ENCODE peak calls at places on chromosomes 4 and X, in four cellular contexts. V, I, D and W are unnamed samples.

GRCh38 chr4:186725422-186726149 is 1.9 kb upstream of the FAT1 start:
- DNase-seq in V (no peak), I (peak), D (peak), W (no peak)

GRCh38 chr4:149718500-149718899 is 97.1 kb downstream of the IQCM start:
- DNase-seq in V (no peak), I (no peak), D (no peak), W (no peak)

GRCh38 chrX:54891573-54891972 is 29.1 kb upstream of the TRO start:
- DNase-seq in V (no peak), I (no peak), D (peak), W (peak)

GRCh38 chrX:108412783-108413182 is 25.4 kb downstream of the COL4A6 start:
- DNase-seq in V (no peak), I (no peak), D (no peak), W (no peak)

GRCh38 chr4:33696066-33696465 is 2548.2 kb downstream of the ARAP2 start:
- DNase-seq in V (no peak), I (no peak), D (no peak), W (no peak)

GRCh38 chrX:9339603-9340569 is 125.0 kb upstream of the TBL1X start:
- DNase-seq in V (no peak), I (no peak), D (no peak), W (no peak)

GRCh38 chrX:48741834-48742233 is 19.7 kb upstream of the GLOD5 start:
- DNase-seq in V (no peak), I (no peak), D (no peak), W (no peak)

GRCh38 chrX:109294097-109294815 is 187.6 kb downstream of the GUCY2F start:
- DNase-seq in V (no peak), I (no peak), D (no peak), W (no peak)

GRCh38 chr4:40648742-40649281 is 19.1 kb upstream of the RBM47 start:
- DNase-seq in V (no peak), I (no peak), D (no peak), W (no peak)

GRCh38 chr4:122577189-122577553 is 43.7 kb downstream of the IL21 start:
- DNase-seq in V (no peak), I (no peak), D (no peak), W (no peak)

GRCh38 chr4:102439835-102440234 is 61.3 kb upstream of the NFKB1 start:
- DNase-seq in V (no peak), I (no peak), D (peak), W (no peak)

GRCh38 chr4:113290666-113291065 is 241.2 kb downstream of the ANK2 start:
- DNase-seq in V (no peak), I (no peak), D (no peak), W (no peak)

GRCh38 chr4:7938513-7939376 is 916 bp downstream of the AFAP1 start:
- DNase-seq in V (no peak), I (no peak), D (no peak), W (no peak)

GRCh38 chrX:66633541-66633940 is 5.3 kb downstream of the EDA2R start:
- DNase-seq in V (no peak), I (no peak), D (no peak), W (no peak)

GRCh38 chr4:48141048-48141447 is 7.0 kb upstream of the TXK start:
- DNase-seq in V (no peak), I (peak), D (peak), W (no peak)

GRCh38 chrX:25300994-25301393 is 285.2 kb upstream of the ARX start:
- DNase-seq in V (no peak), I (no peak), D (no peak), W (no peak)

GRCh38 chr4:145347684-145348083 is 134.0 kb upstream of the SMAD1 start:
- DNase-seq in V (no peak), I (no peak), D (no peak), W (no peak)

GRCh38 chrX:23802431-23802830 is 19.5 kb downstream of the SAT1 start:
- DNase-seq in V (no peak), I (no peak), D (no peak), W (no peak)

GRCh38 chr4:107069049-107069448 is 32.9 kb upstream of the DKK2 start:
- DNase-seq in V (no peak), I (no peak), D (no peak), W (no peak)

GRCh38 chr4:121656269-121656641 is 40.5 kb downstream of the ANXA5 start:
- DNase-seq in V (peak), I (no peak), D (peak), W (peak)

GRCh38 chr4:109315818-109316217 is 13.4 kb upstream of the COL25A1 start:
- DNase-seq in V (no peak), I (no peak), D (peak), W (no peak)

GRCh38 chrX:153477039-153477438 is 6.7 kb upstream of the HAUS7 start:
- DNase-seq in V (no peak), I (no peak), D (no peak), W (no peak)

GRCh38 chr4:159983080-159983479 is 880.2 kb downstream of the RAPGEF2 start:
- DNase-seq in V (no peak), I (no peak), D (no peak), W (no peak)

GRCh38 chrX:25049347-25049746 is 33.6 kb upstream of the ARX start:
- DNase-seq in V (no peak), I (no peak), D (peak), W (peak)

GRCh38 chr4:65670331-65671031 is at the start of gene EPHA5:
- DNase-seq in V (no peak), I (no peak), D (peak), W (no peak)

GRCh38 chrX:123959281-123960063 is 2.0 kb upstream of the STAG2 start:
- DNase-seq in V (no peak), I (no peak), D (peak), W (peak)

GRCh38 chrX:155632424-155633100 is 19.8 kb upstream of the TMLHE start:
- DNase-seq in V (peak), I (no peak), D (no peak), W (no peak)

GRCh38 chr4:109046549-109047171 is 255.8 kb downstream of the COL25A1 start:
- DNase-seq in V (no peak), I (no peak), D (peak), W (no peak)

GRCh38 chr4:7328913-7329638 is 105.7 kb downstream of the PSAPL1 start:
- DNase-seq in V (no peak), I (no peak), D (no peak), W (no peak)

GRCh38 chrX:51420610-51421009 is 75.8 kb downstream of the NUDT11 start:
- DNase-seq in V (no peak), I (no peak), D (peak), W (peak)

GRCh38 chrX:104513162-104513561 is 52.8 kb upstream of the IL1RAPL2 start:
- DNase-seq in V (no peak), I (no peak), D (no peak), W (no peak)

GRCh38 chrX:22090181-22090580 is 58.1 kb downstream of the PHEX start:
- DNase-seq in V (no peak), I (no peak), D (no peak), W (no peak)

GRCh38 chr4:54229631-54230478 is 762 bp downstream of the PDGFRA start:
- DNase-seq in V (no peak), I (no peak), D (no peak), W (no peak)
- TF ChIP-seq SPI1 in V (no peak), I (no peak), D (no peak), W (no peak)

GRCh38 chr4:89489338-89489771 is 181.8 kb upstream of the GPRIN3 start:
- DNase-seq in V (no peak), I (no peak), D (peak), W (no peak)

GRCh38 chr4:89491731-89492235 is 184.2 kb upstream of the GPRIN3 start:
- DNase-seq in V (no peak), I (no peak), D (no peak), W (no peak)

GRCh38 chr4:89496851-89497250 is 189.3 kb upstream of the GPRIN3 start:
- DNase-seq in V (no peak), I (no peak), D (no peak), W (no peak)

GRCh38 chr4:89493367-89493766 is 185.8 kb upstream of the GPRIN3 start:
- DNase-seq in V (no peak), I (no peak), D (no peak), W (no peak)

DNA sequence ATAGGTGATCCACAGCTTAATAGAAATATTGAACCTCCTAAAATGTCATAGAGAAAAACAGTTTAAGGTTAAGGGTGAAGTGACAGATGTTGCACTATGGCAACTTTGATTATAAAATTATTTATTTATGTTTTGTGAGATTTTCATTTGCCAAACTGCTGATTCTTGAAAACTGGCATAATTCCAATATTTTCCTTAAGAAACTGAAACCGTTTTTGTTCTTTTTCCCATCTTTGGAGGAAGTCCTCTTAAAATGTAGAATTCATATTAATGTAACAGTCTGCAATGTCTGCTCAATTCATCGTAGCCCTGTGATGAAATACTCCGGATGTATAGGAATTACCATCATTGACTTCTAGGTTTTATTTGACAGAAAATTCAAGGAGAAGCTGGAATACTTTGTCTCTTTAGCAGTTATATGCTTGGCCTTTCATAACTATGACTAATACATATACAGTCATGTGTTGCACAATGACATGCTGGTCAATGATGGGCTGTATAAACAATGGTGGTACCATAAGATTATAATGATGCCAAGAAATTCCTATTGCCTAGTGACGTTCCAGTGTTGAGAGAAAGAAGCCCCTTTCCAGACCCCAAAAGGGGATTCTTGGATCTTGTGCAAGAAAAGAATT is 185.0 kb upstream of the GPRIN3 start:
- DNase-seq in V (no peak), I (no peak), D (no peak), W (no peak)
- TF ChIP-seq SPI1 in V (no peak), I (no peak), D (no peak), W (no peak)

DNA sequence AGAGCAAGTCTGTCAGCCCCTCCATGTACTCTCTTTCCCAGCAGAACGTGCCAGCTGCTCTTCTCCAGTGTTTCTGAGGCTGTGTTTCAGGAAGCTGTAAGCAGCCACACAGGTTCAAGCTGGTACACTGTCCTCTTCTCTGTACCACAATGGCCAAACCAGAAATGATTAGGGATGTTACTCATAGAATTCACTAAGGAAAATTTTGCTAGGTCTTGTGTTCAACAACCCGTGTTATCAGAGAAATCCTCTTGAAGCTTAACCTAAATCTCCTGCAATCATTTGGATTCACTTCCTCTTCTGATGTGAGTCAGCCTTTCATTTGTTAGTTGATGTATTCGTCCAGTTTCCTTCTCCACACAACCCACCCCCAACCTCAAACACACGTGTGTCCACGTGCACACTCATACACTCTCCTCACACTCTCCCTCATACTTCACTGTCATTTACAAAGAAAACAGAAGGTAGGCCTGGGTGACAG is 63.3 kb downstream of the DCUN1D4 start:
- DNase-seq in V (peak), I (no peak), D (peak), W (peak)
- TF ChIP-seq SPI1 in V (peak), I (peak), D (peak), W (peak)

GRCh38 chr4:73248821-73249220 is 9.8 kb downstream of the ANKRD17 start:
- DNase-seq in V (no peak), I (no peak), D (no peak), W (no peak)

GRCh38 chr4:73250642-73251041 is 8.0 kb downstream of the ANKRD17 start:
- DNase-seq in V (no peak), I (no peak), D (no peak), W (no peak)

GRCh38 chr4:73251384-73251783 is 7.2 kb downstream of the ANKRD17 start:
- DNase-seq in V (no peak), I (no peak), D (no peak), W (no peak)

GRCh38 chr4:73248416-73248815 is 10.2 kb downstream of the ANKRD17 start:
- DNase-seq in V (no peak), I (no peak), D (no peak), W (no peak)

DNA sequence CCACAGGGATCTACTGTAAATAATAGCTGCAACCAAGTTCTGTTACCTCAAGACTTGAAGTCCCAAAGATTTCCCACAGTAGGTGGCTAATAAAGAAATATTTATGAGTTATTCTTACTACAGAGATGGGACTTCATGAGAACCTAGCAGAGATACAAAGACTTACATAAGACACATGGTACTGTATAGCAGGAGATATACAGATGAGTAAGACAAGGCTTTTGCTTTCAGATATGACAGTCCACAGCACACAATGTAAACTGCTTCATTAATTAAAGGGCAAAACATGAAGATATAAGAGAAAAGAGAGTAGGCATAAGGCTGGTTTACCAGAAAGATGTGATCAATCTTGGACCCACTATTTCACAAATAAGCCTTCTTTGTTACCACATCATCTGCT is 6.6 kb downstream of the ANKRD17 start:
- DNase-seq in V (no peak), I (no peak), D (no peak), W (no peak)
- TF ChIP-seq SPI1 in V (no peak), I (no peak), D (no peak), W (no peak)

DNA sequence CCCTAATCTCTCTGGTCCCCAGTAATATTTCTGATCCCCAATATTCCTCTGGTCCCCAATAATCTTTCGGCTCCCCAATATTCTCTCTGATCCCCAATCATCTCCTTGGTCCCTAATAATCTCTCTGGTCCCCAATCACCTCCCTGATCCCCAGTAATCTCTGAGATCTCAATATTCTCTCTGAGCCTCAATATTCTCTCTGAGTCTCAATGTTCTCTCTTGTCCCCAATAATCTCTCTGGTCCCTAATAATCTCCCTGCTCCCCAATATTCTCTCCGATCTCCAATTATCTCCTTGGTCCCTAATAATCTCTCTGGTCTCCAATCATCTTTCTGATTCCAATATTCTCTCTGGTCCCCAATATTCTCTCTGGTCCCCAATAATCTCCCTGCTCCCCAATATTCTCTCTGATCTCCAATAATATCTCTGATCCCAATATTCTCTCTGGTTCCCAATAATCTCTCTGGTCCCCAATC is 17.9 kb downstream of the P2RY8 start:
- DNase-seq in V (no peak), I (no peak), D (no peak), W (no peak)
- TF ChIP-seq SPI1 in V (no peak), I (no peak), D (no peak), W (no peak)